ENCODE peak calls at places on chromosomes 7 and 10, in six cellular contexts. C is AG09319, E is heart right ventricle, Y is RWPE1, J is MM.1S, D is H1. U is an unnamed sample.

GRCh38 chr7:151695856-151696555 is 176.3 kb upstream of the RHEB start:
- DNase-seq in C (no peak), E (no peak), Y (peak), J (no peak), D (no peak), U (no peak)

GRCh38 chr10:3710764-3711163 is 74.2 kb downstream of the KLF6 start:
- DNase-seq in C (no peak), E (no peak), Y (no peak), J (no peak), D (no peak), U (no peak)

GRCh38 chr10:71427246-71427645 is 30.5 kb downstream of the CDH23 start:
- DNase-seq in C (no peak), E (no peak), Y (no peak), J (no peak), D (no peak), U (no peak)

GRCh38 chr7:134772401-134772800 is 7.0 kb upstream of the CALD1 start:
- DNase-seq in C (no peak), E (no peak), Y (no peak), J (no peak), D (no peak), U (no peak)

GRCh38 chr7:23184709-23185354 is 3.0 kb downstream of the NUP42 start:
- DNase-seq in C (peak), E (peak), Y (peak), J (peak), D (no peak), U (no peak)

GRCh38 chr7:158446706-158447105 is 140.9 kb downstream of the PTPRN2 start:
- DNase-seq in C (no peak), E (no peak), Y (no peak), J (no peak), D (no peak), U (no peak)

GRCh38 chr10:48567346-48567745 is 37.5 kb downstream of the ARHGAP22 start:
- DNase-seq in C (no peak), E (no peak), Y (no peak), J (no peak), D (no peak), U (no peak)

GRCh38 chr10:118783776-118784542 is 29.2 kb upstream of the CACUL1 start:
- DNase-seq in C (no peak), E (no peak), Y (no peak), J (no peak), D (no peak), U (no peak)

GRCh38 chr7:116464375-116464774 is 35.2 kb upstream of the CAV2 start:
- DNase-seq in C (no peak), E (no peak), Y (no peak), J (no peak), D (no peak), U (no peak)

GRCh38 chr10:5632430-5632829 is 34.0 kb downstream of the ASB13 start:
- DNase-seq in C (no peak), E (no peak), Y (no peak), J (no peak), D (no peak), U (no peak)

GRCh38 chr7:141585592-141586510 is 34.6 kb downstream of the AGK start:
- DNase-seq in C (peak), E (no peak), Y (peak), J (no peak), D (no peak), U (no peak)

GRCh38 chr7:30330134-30331111 is 46.0 kb downstream of the ZNRF2 start:
- DNase-seq in C (no peak), E (no peak), Y (no peak), J (peak), D (no peak), U (no peak)

GRCh38 chr10:79386637-79387465 is 39.6 kb downstream of the PPIF start:
- DNase-seq in C (no peak), E (no peak), Y (no peak), J (no peak), D (no peak), U (peak)

GRCh38 chr7:39536926-39537325 is 29.3 kb upstream of the YAE1 start:
- DNase-seq in C (no peak), E (no peak), Y (no peak), J (no peak), D (no peak), U (no peak)

GRCh38 chr10:8897769-8898168 is 843.3 kb downstream of the GATA3 start:
- DNase-seq in C (no peak), E (no peak), Y (no peak), J (no peak), D (no peak), U (no peak)

GRCh38 chr7:191105-192034 is 1.0 kb upstream of the FAM20C start:
- DNase-seq in C (peak), E (peak), Y (peak), J (no peak), D (no peak), U (no peak)

GRCh38 chr7:49001610-49002033 is 77.3 kb downstream of the CDC14C start:
- DNase-seq in C (no peak), E (no peak), Y (peak), J (peak), D (peak), U (no peak)

GRCh38 chr10:102449321-102450123 is 1.8 kb downstream of the C10orf95 start:
- DNase-seq in C (no peak), E (peak), Y (peak), J (peak), D (no peak), U (peak)

GRCh38 chr7:518630-519428 is 817 bp downstream of the PDGFA start:
- DNase-seq in C (no peak), E (peak), Y (no peak), J (no peak), D (no peak), U (no peak)

GRCh38 chr10:132978542-132978941 is 36.2 kb upstream of the CFAP46 start:
- DNase-seq in C (no peak), E (no peak), Y (no peak), J (no peak), D (no peak), U (no peak)

GRCh38 chr7:20744913-20745587 is 41.6 kb downstream of the SP8 start:
- DNase-seq in C (no peak), E (no peak), Y (no peak), J (no peak), D (no peak), U (no peak)

GRCh38 chr7:135713836-135714470 is 14.0 kb downstream of the SLC13A4 start:
- DNase-seq in C (no peak), E (no peak), Y (no peak), J (no peak), D (no peak), U (no peak)

GRCh38 chr10:70296406-70296899 is 12.6 kb upstream of the NPFFR1 start:
- DNase-seq in C (peak), E (peak), Y (peak), J (no peak), D (no peak), U (no peak)

GRCh38 chr7:44639701-44640321 is 33.4 kb downstream of the OGDH start:
- DNase-seq in C (peak), E (peak), Y (peak), J (no peak), D (no peak), U (no peak)

GRCh38 chr10:69014171-69014570 is 25.6 kb downstream of the KIFBP start:
- DNase-seq in C (no peak), E (no peak), Y (no peak), J (no peak), D (no peak), U (no peak)

GRCh38 chr10:128061306-128062300 is 64.6 kb downstream of the MKI67 start:
- DNase-seq in C (no peak), E (no peak), Y (no peak), J (no peak), D (no peak), U (no peak)

GRCh38 chr10:91642831-91643692 is 10.2 kb upstream of the PPP1R3C start:
- DNase-seq in C (no peak), E (no peak), Y (no peak), J (peak), D (no peak), U (no peak)

DNA sequence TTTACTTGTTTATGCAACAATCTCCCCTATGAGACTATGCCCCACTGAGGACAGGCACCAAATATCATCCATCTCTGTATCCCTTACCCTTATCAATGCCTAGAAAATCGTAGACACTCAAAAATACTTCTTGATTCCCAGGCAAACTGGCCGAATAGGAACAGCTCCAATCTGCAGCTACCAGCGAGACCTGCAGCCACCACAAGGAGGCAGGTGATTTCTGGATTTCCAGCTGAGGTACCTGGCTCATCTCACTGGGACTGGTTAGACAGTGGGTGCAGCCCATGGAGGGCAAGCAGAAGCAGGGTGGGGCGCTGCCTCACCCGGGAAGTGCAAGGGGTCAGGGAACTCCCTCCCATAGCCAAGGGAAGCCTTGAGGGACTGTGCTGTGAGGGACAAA is 10.8 kb upstream of the PPP1R3C start:
- DNase-seq in C (no peak), E (no peak), Y (no peak), J (no peak), D (no peak), U (no peak)
- TF ChIP-seq CTCF in C (peak), E (peak), Y (no peak), J (peak), D (peak), U (no peak)

GRCh38 chr7:107167483-107168232 is 1.1 kb upstream of the HBP1 start:
- DNase-seq in C (no peak), E (peak), Y (peak), J (peak), D (no peak), U (no peak)
- TF ChIP-seq CTCF in C (peak), E (peak), Y (peak), J (peak), D (no peak), U (peak)

GRCh38 chr7:66591801-66592596 is 36.7 kb upstream of the KCTD7 start:
- DNase-seq in C (peak), E (peak), Y (peak), J (peak), D (peak), U (peak)
- TF ChIP-seq CTCF in C (no peak), E (no peak), Y (no peak), J (no peak), D (no peak), U (no peak)

DNA sequence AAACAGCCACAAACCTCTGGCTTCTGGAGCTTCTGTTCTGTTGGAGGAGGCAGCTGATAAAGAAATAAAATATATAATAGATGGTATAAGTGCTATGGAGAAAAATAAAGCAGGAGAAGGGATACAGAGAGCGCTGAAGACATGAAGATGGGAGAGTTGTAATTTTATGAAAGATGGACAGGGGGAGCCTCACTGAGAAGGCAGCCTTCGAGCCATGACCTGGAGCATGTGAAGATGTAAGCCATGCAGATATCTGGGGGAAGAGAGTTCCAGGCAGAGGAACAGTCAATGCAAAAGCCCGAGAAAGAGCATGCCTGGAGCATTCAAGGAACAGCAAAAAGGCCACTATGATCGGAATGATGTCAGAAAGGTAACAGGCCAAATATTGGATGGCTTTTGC is 187.5 kb downstream of the KIAA1217 start:
- DNase-seq in C (no peak), E (no peak), Y (no peak), J (no peak), D (no peak), U (no peak)
- TF ChIP-seq CTCF in C (peak), E (no peak), Y (no peak), J (peak), D (peak), U (no peak)

DNA sequence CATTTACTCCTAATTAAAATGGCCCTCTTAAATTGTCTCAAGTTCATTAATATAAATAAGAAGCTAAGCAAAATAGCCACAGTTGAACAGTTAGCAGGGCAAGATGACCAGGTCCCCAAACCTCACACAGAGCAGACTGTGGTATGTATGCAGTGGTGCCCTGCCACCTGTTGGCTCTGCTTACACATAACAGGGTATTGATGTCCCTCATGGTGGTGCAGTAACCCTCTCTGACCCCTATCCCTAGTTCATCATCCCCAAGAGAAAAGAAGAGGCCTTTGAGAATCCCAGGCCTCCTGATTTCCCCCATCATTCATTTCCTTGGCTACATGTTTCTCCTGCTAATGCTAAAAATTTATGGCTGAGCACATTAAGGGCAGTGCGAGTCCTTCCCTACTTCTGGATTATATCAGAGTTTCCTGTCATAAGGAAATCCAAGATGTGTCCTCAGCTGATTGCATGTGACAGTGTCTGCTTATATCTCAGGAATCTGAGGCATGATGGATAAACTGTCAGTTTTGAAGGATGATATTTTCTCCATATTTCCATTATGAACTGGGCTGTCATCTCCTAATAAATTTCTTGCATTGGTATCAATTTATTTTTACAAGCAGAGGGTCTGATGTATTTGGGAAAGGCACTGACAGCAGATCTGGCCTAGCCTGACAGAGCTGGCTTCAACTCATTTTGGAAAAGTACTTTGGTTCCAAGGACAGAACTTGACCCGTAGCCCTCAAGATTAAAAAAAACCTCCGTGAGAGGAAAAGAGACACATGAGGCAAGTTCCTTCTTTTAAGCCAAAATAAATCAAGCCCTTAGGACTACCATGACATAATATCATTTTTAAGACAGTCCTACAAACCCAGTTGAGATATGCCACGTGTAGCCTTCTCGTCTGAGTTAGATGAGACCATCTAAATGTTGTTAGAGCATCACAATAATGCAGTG is 880.6 kb downstream of the LRMDA start:
- DNase-seq in C (no peak), E (no peak), Y (peak), J (peak), D (no peak), U (no peak)
- TF ChIP-seq CTCF in C (peak), E (peak), Y (peak), J (peak), D (peak), U (no peak)